ENCODE peak calls at places on chromosome 10, in six cellular contexts. One of them, this sample, is unnamed. For H3K4me1, the result is how much of the 10 kb centered on the place peaks cover.

GRCh38 chr10:120394446-120394845 is 62.6 kb upstream of the PLPP4 start:
- DNase-seq in ovary: no peak
- DNase-seq in OCI-LY7: no peak
- DNase-seq in A673: no peak
- DNase-seq in mammary epithelial cell: no peak
- DNase-seq in stomach: no peak
- DNase-seq in this sample: no peak

GRCh38 chr10:129035052-129035805 is 431.8 kb upstream of the MGMT start:
- DNase-seq in mammary epithelial cell: no peak
- DNase-seq in OCI-LY7: no peak
- DNase-seq in stomach: no peak
- DNase-seq in ovary: no peak
- DNase-seq in A673: peak
- DNase-seq in this sample: no peak

GRCh38 chr10:118397391-118397790 is 55.3 kb upstream of the FAM204A start:
- DNase-seq in stomach: no peak
- DNase-seq in OCI-LY7: no peak
- DNase-seq in A673: no peak
- DNase-seq in ovary: no peak
- DNase-seq in mammary epithelial cell: no peak
- DNase-seq in this sample: no peak

GRCh38 chr10:30095811-30096422 is 36.5 kb upstream of the JCAD start:
- DNase-seq in OCI-LY7: no peak
- DNase-seq in mammary epithelial cell: no peak
- DNase-seq in ovary: no peak
- DNase-seq in stomach: no peak
- DNase-seq in A673: no peak
- DNase-seq in this sample: peak

GRCh38 chr10:125057158-125058001 is 103.0 kb downstream of the CTBP2 start:
- DNase-seq in stomach: no peak
- DNase-seq in OCI-LY7: peak
- DNase-seq in ovary: peak
- DNase-seq in A673: peak
- DNase-seq in mammary epithelial cell: peak
- DNase-seq in this sample: no peak

GRCh38 chr10:3239066-3239919 is 66.7 kb upstream of the PITRM1 start:
- DNase-seq in OCI-LY7: peak
- DNase-seq in stomach: peak
- DNase-seq in A673: peak
- DNase-seq in ovary: peak
- DNase-seq in mammary epithelial cell: peak
- DNase-seq in this sample: no peak

GRCh38 chr10:124688889-124689670 is 55.1 kb downstream of the FAM53B start:
- DNase-seq in mammary epithelial cell: peak
- DNase-seq in ovary: no peak
- DNase-seq in stomach: no peak
- DNase-seq in A673: no peak
- DNase-seq in OCI-LY7: no peak
- DNase-seq in this sample: no peak

GRCh38 chr10:110523736-110524135 is 26.0 kb downstream of the DUSP5 start:
- DNase-seq in stomach: no peak
- DNase-seq in A673: no peak
- DNase-seq in ovary: no peak
- DNase-seq in mammary epithelial cell: no peak
- DNase-seq in OCI-LY7: no peak
- DNase-seq in this sample: no peak

GRCh38 chr10:45997994-45998763 is 25.9 kb downstream of the TIMM23 start:
- DNase-seq in A673: no peak
- DNase-seq in mammary epithelial cell: no peak
- DNase-seq in stomach: no peak
- DNase-seq in OCI-LY7: no peak
- DNase-seq in ovary: no peak
- DNase-seq in this sample: no peak

GRCh38 chr10:7409732-7410168 is 1.1 kb downstream of the SFMBT2 start:
- DNase-seq in A673: no peak
- DNase-seq in mammary epithelial cell: no peak
- DNase-seq in OCI-LY7: no peak
- DNase-seq in ovary: peak
- DNase-seq in stomach: no peak
- DNase-seq in this sample: no peak

GRCh38 chr10:13659887-13660544 is 73.3 kb downstream of the PRPF18 start:
- DNase-seq in A673: peak
- DNase-seq in stomach: peak
- DNase-seq in ovary: peak
- DNase-seq in OCI-LY7: peak
- DNase-seq in mammary epithelial cell: peak
- DNase-seq in this sample: no peak

GRCh38 chr10:70558871-70559810 is 43.4 kb downstream of the PRF1 start:
- DNase-seq in OCI-LY7: peak
- DNase-seq in ovary: peak
- DNase-seq in stomach: peak
- DNase-seq in A673: peak
- DNase-seq in mammary epithelial cell: peak
- DNase-seq in this sample: peak

GRCh38 chr10:44393051-44393630 is 8.2 kb upstream of the CXCL12 start:
- DNase-seq in mammary epithelial cell: no peak
- DNase-seq in A673: no peak
- DNase-seq in ovary: no peak
- DNase-seq in OCI-LY7: no peak
- DNase-seq in stomach: no peak
- DNase-seq in this sample: no peak

GRCh38 chr10:77230194-77230593 is 407.4 kb downstream of the KCNMA1 start:
- DNase-seq in stomach: no peak
- DNase-seq in mammary epithelial cell: peak
- DNase-seq in OCI-LY7: no peak
- DNase-seq in A673: no peak
- DNase-seq in ovary: no peak
- DNase-seq in this sample: no peak

DNA sequence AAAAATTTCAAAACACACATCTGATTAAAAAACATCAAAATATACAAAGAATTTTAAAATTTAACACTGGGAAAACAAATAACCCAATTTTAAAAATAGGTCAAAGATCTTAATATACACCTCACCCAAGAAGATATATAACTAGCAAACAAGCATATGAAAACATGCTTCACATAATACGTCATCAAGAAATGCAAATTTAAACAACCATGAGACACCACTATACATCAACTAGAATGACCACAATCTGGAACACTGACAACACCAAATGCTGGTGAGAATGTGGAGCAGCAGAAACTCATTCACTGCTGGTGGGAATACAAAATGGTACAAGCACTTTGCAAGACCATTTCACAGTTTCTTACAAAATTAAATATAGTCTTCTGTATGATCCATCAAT is 498.4 kb downstream of the IPMK start:
- DNase-seq in mammary epithelial cell: no peak
- DNase-seq in OCI-LY7: no peak
- DNase-seq in ovary: no peak
- DNase-seq in A673: no peak
- DNase-seq in stomach: no peak
- DNase-seq in this sample: no peak
- H3K4me1 ChIP-seq in mammary epithelial cell: under half
- H3K4me1 ChIP-seq in OCI-LY7: under half
- H3K4me1 ChIP-seq in ovary: under half
- H3K4me1 ChIP-seq in A673: under half
- H3K4me1 ChIP-seq in stomach: under half
- H3K4me1 ChIP-seq in this sample: under half

GRCh38 chr10:75294866-75295692 is 59.3 kb upstream of the COMTD1 start:
- DNase-seq in A673: peak
- DNase-seq in ovary: peak
- DNase-seq in mammary epithelial cell: peak
- DNase-seq in stomach: peak
- DNase-seq in OCI-LY7: no peak
- DNase-seq in this sample: peak
- H3K27ac ChIP-seq in A673: no peak
- H3K27ac ChIP-seq in ovary: peak
- H3K27ac ChIP-seq in mammary epithelial cell: peak
- H3K27ac ChIP-seq in stomach: peak
- H3K27ac ChIP-seq in OCI-LY7: no peak
- H3K27ac ChIP-seq in this sample: peak

GRCh38 chr10:93701903-93702277 is 502 bp downstream of the FRA10AC1 start:
- DNase-seq in stomach: no peak
- DNase-seq in OCI-LY7: no peak
- DNase-seq in mammary epithelial cell: peak
- DNase-seq in A673: no peak
- DNase-seq in ovary: no peak
- DNase-seq in this sample: no peak

GRCh38 chr10:93702278-93703001 is at the start of gene FRA10AC1:
- DNase-seq in ovary: peak
- DNase-seq in OCI-LY7: peak
- DNase-seq in stomach: peak
- DNase-seq in mammary epithelial cell: peak
- DNase-seq in A673: peak
- DNase-seq in this sample: peak

GRCh38 chr10:93703066-93703465 is 674 bp upstream of the FRA10AC1 start:
- DNase-seq in A673: no peak
- DNase-seq in stomach: no peak
- DNase-seq in ovary: no peak
- DNase-seq in OCI-LY7: peak
- DNase-seq in mammary epithelial cell: no peak
- DNase-seq in this sample: no peak

GRCh38 chr10:93695720-93696119 is 6.7 kb downstream of the FRA10AC1 start:
- DNase-seq in mammary epithelial cell: no peak
- DNase-seq in stomach: no peak
- DNase-seq in A673: no peak
- DNase-seq in ovary: no peak
- DNase-seq in OCI-LY7: no peak
- DNase-seq in this sample: no peak

DNA sequence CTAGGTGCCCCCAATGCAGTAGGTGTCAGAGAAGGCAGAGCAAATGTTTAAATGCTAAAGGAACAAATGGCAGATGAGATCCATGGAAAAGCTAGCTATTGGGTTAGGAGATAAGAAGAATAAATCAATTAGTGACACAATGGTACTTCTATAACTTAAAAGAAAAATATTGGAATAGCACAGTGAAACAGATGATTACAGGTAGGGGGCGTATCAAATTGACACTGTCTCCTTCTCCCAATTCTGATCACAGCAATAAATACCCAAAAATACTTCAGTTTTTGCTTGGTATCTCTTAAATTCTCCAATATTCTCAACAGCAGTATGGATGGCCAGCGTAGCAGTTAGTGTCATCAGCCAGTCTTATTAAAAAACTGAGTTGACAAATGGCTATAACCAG is 5.2 kb downstream of the FRA10AC1 start:
- DNase-seq in OCI-LY7: no peak
- DNase-seq in A673: no peak
- DNase-seq in mammary epithelial cell: no peak
- DNase-seq in stomach: no peak
- DNase-seq in ovary: no peak
- DNase-seq in this sample: no peak
- TF ChIP-seq CTCF in OCI-LY7: peak
- TF ChIP-seq CTCF in A673: no peak
- TF ChIP-seq CTCF in mammary epithelial cell: peak
- TF ChIP-seq CTCF in stomach: no peak
- TF ChIP-seq CTCF in ovary: no peak
- TF ChIP-seq CTCF in this sample: peak

GRCh38 chr10:100304414-100304813 is 17.9 kb upstream of the BLOC1S2 start:
- DNase-seq in A673: no peak
- DNase-seq in OCI-LY7: no peak
- DNase-seq in stomach: no peak
- DNase-seq in ovary: no peak
- DNase-seq in mammary epithelial cell: no peak
- DNase-seq in this sample: no peak
- H3K4me1 ChIP-seq in A673: under half
- H3K4me1 ChIP-seq in OCI-LY7: under half
- H3K4me1 ChIP-seq in stomach: under half
- H3K4me1 ChIP-seq in ovary: under half
- H3K4me1 ChIP-seq in mammary epithelial cell: under half
- H3K4me1 ChIP-seq in this sample: under half

DNA sequence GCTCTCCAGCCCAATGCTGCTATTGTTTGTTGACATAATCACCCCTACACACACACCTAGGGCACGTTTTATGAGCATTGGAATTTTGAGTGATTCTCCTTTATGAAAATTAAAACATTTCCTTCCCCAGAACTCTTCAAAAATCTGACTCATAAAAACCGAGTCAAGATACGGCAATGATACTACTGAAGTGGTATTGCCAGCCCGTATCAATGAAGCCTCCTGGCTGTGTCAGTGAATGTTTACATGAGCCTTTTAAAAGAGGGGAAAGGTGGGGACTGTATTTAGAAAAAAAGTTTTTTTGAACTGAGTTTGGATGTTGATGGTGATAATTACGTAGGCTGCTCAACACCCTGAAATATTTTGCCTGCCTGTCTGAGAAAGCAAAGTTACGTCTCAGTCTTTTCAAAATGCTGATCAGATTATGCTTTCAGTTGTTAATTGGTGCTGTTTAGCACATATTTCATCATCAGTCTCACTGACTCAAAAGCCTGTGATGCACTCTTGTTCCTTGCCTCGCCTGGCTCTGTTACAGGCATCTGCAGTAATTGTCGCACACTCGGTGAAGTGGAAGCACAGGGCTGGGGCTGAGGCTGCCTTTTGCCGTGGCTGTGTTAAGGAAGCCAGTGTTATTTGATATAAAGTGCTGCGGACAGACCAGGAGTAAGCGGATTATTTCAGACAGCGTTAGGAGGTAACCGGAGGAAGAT is 157.4 kb upstream of the TCF7L2 start:
- DNase-seq in A673: peak
- DNase-seq in stomach: no peak
- DNase-seq in ovary: no peak
- DNase-seq in mammary epithelial cell: no peak
- DNase-seq in OCI-LY7: no peak
- DNase-seq in this sample: no peak
- H3K27ac ChIP-seq in A673: peak
- H3K27ac ChIP-seq in stomach: no peak
- H3K27ac ChIP-seq in ovary: no peak
- H3K27ac ChIP-seq in mammary epithelial cell: no peak
- H3K27ac ChIP-seq in OCI-LY7: no peak
- H3K27ac ChIP-seq in this sample: no peak

GRCh38 chr10:131899116-131899690 is 1.6 kb upstream of the PPP2R2D start:
- DNase-seq in A673: no peak
- DNase-seq in ovary: no peak
- DNase-seq in mammary epithelial cell: no peak
- DNase-seq in stomach: no peak
- DNase-seq in OCI-LY7: no peak
- DNase-seq in this sample: no peak
- TF ChIP-seq CTCF in A673: no peak
- TF ChIP-seq CTCF in ovary: no peak
- TF ChIP-seq CTCF in mammary epithelial cell: no peak
- TF ChIP-seq CTCF in stomach: no peak
- TF ChIP-seq CTCF in OCI-LY7: no peak
- TF ChIP-seq CTCF in this sample: no peak

This sample was measured in RWPE2.